ENCODE peak calls at places on chromosomes 13 and 19, in nine cellular contexts. C, V, R, J, B, U, M, X and H are unnamed samples.

GRCh38 chr13:44112700-44113329 is 233.1 kb downstream of the LACC1 start:
- DNase-seq in C (no peak), V (no peak), R (no peak), J (no peak), B (no peak), U (no peak), M (no peak), X (no peak), H (no peak)

GRCh38 chr19:48506138-48506733 is 5.4 kb downstream of the LMTK3 start:
- DNase-seq in C (peak; percentile 57), V (no peak), R (no peak), J (peak; percentile 81), B (peak; percentile 50), U (no peak), M (no peak), X (peak; percentile 8), H (no peak)

GRCh38 chr19:42480335-42481095 is 37.8 kb upstream of the CXCL17 start:
- DNase-seq in C (peak; percentile 40), V (no peak), R (no peak), J (no peak), B (peak; percentile 61), U (no peak), M (no peak), X (no peak), H (no peak)

GRCh38 chr19:2543463-2544442 is 67.8 kb downstream of the GADD45B start:
- DNase-seq in C (peak; percentile 97), V (peak; percentile 87), R (peak; percentile 98), J (peak; percentile 46), B (peak; percentile 94), U (peak; percentile 92), M (peak; percentile 93), X (peak; percentile 89), H (peak; percentile 75)

GRCh38 chr13:47794963-47795362 is 206.1 kb downstream of the SUCLA2 start:
- DNase-seq in C (no peak), V (no peak), R (no peak), J (peak; percentile 3), B (peak; percentile 29), U (no peak), M (no peak), X (no peak), H (no peak)

GRCh38 chr13:104571161-104571889 is 1505.1 kb upstream of the SLC10A2 start:
- DNase-seq in C (peak; percentile 91), V (peak; percentile 43), R (peak; percentile 96), J (no peak), B (peak; percentile 90), U (no peak), M (peak; percentile 41), X (no peak), H (no peak)

GRCh38 chr13:95260031-95260525 is 41.2 kb downstream of the ABCC4 start:
- DNase-seq in C (no peak), V (no peak), R (no peak), J (no peak), B (no peak), U (no peak), M (no peak), X (no peak), H (no peak)

GRCh38 chr13:46184277-46184699 is 2.3 kb upstream of the LCP1 start:
- DNase-seq in C (peak; percentile 84), V (no peak), R (no peak), J (peak; percentile 87), B (peak; percentile 43), U (no peak), M (no peak), X (no peak), H (no peak)

GRCh38 chr19:4233282-4233853 is 4.0 kb downstream of the EBI3 start:
- DNase-seq in C (peak; percentile 93), V (no peak), R (no peak), J (peak; percentile 56), B (peak; percentile 48), U (peak; percentile 81), M (no peak), X (no peak), H (peak; percentile 40)

GRCh38 chr13:93266681-93267080 is 40.1 kb downstream of the GPC6 start:
- DNase-seq in C (no peak), V (no peak), R (no peak), J (no peak), B (no peak), U (no peak), M (no peak), X (no peak), H (no peak)

GRCh38 chr13:98317573-98318171 is 140.6 kb upstream of the RNF113B start:
- DNase-seq in C (no peak), V (no peak), R (no peak), J (no peak), B (no peak), U (no peak), M (no peak), X (no peak), H (no peak)

GRCh38 chr19:3276341-3276799 is 51.9 kb downstream of the CELF5 start:
- DNase-seq in C (peak; percentile 99), V (no peak), R (no peak), J (peak; percentile 74), B (peak; percentile 75), U (no peak), M (no peak), X (no peak), H (no peak)

GRCh38 chr19:3132971-3133792 is 2.7 kb upstream of the GNA15 start:
- DNase-seq in C (peak; percentile 48), V (peak; percentile 29), R (peak; percentile 32), J (no peak), B (no peak), U (peak; percentile 54), M (no peak), X (peak; percentile 39), H (no peak)

GRCh38 chr19:1567848-1568227 is 287 bp downstream of the MEX3D start:
- DNase-seq in C (no peak), V (no peak), R (no peak), J (peak; percentile 21), B (no peak), U (no peak), M (no peak), X (no peak), H (no peak)

GRCh38 chr13:100789968-100790367 is 115.4 kb upstream of the TMTC4 start:
- DNase-seq in C (no peak), V (no peak), R (peak; percentile 18), J (no peak), B (no peak), U (no peak), M (no peak), X (no peak), H (no peak)

GRCh38 chr13:113586661-113587479 is 2.3 kb downstream of the TFDP1 start:
- DNase-seq in C (peak; percentile 30), V (no peak), R (no peak), J (no peak), B (no peak), U (no peak), M (no peak), X (no peak), H (no peak)

GRCh38 chr19:11203194-11204075 is 6.1 kb upstream of the KANK2 start:
- DNase-seq in C (peak; percentile 93), V (peak; percentile 70), R (peak; percentile 66), J (peak; percentile 58), B (peak; percentile 79), U (peak; percentile 72), M (peak; percentile 30), X (peak; percentile 67), H (peak; percentile 63)
- TF ChIP-seq CTCF in C (peak; percentile 90), V (peak; percentile 99), R (peak; percentile 51), J (peak; percentile 83), B (peak; percentile 90), U (peak; percentile 46), M (peak; percentile 87), X (peak; percentile 97), H (no peak)

DNA sequence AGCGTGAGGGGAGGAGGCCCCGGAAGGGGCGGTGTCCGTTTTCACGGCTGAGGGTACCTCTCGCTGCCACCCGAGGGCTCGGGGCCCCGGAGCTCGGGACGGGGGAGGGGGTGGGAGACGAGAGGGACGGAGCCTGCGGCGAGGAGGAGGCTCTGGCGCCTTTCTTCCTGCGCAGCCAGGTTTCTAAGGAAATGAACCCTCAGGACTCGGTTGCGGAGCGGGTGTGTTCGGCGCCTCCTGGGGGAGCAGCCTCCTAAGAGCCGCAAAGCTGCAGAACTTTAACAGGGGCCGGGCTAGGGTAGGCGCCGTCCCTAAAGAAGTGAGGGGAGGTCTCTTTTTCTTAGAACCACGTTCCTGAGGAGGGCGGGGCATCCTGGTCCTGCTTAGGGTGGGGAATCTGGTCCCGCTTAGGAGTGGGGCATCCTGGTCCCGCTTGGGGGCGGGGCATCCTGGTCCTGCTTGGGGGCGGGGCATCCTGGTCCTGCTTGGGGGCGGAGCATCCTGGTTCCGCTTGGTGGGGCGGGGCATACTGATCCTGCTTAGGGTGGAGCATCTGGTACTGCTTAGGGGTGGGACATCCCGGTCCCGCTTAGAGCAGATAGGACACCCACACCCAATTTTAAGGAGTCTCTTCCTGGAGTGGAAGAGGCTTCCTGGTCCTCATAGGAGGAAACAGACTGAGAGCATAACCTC is 6.2 kb downstream of the SYT5 start:
- DNase-seq in C (peak; percentile 97), V (no peak), R (no peak), J (peak; percentile 84), B (peak; percentile 85), U (no peak), M (no peak), X (peak; percentile 34), H (no peak)
- TF ChIP-seq CTCF in C (peak; percentile 33), V (no peak), R (no peak), J (peak; percentile 46), B (no peak), U (no peak), M (no peak), X (no peak), H (no peak)

GRCh38 chr13:76813874-76814273 is 72.3 kb downstream of the KCTD12 start:
- DNase-seq in C (no peak), V (no peak), R (no peak), J (no peak), B (no peak), U (no peak), M (no peak), X (no peak), H (no peak)
- TF ChIP-seq CTCF in C (no peak), V (no peak), R (no peak), J (no peak), B (no peak), U (no peak), M (no peak), X (no peak), H (no peak)

GRCh38 chr19:13573268-13573667 is 67.0 kb upstream of the CACNA1A start:
- DNase-seq in C (peak; percentile 53), V (no peak), R (no peak), J (no peak), B (no peak), U (no peak), M (no peak), X (no peak), H (no peak)

GRCh38 chr19:13579388-13580060 is 73.2 kb upstream of the CACNA1A start:
- DNase-seq in C (no peak), V (no peak), R (peak; percentile 53), J (no peak), B (peak; percentile 32), U (no peak), M (peak; percentile 16), X (peak; percentile 48), H (no peak)

GRCh38 chr19:13576726-13577125 is 70.4 kb upstream of the CACNA1A start:
- DNase-seq in C (no peak), V (no peak), R (no peak), J (no peak), B (no peak), U (no peak), M (no peak), X (no peak), H (no peak)

DNA sequence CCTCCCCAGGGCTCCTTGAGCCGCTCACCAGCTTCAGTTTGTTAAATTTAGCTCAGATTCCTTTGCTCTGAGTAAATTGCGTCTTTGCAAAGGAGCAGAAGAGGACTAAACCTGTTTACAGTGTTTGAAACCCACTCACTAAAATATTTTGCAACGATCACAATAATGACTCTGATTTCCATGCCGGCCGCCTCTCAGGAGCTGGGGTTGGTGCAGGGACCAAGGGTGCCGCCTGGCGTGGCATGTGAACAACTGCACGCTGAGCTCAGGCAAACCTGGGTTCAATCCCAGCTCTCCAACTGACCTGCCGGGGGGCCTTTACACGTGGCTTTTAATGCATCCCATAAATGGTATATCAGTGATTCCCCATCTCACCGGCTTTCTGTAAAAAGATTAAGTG is 68.7 kb upstream of the CACNA1A start:
- DNase-seq in C (peak; percentile 60), V (no peak), R (no peak), J (peak; percentile 8), B (peak; percentile 56), U (no peak), M (no peak), X (no peak), H (no peak)
- TF ChIP-seq CTCF in C (peak; percentile 67), V (no peak), R (no peak), J (peak; percentile 47), B (peak; percentile 83), U (no peak), M (peak; percentile 59), X (peak; percentile 56), H (no peak)